ENCODE peak calls at places on chromosomes 7 and 10, in four cellular contexts. S, Z, L and A are unnamed samples.

GRCh38 chr10:35564276-35564982 is 40.7 kb upstream of the GJD4 start:
- DNase-seq in Z (no peak), S (peak; percentile 26), L (no peak), A (no peak)

GRCh38 chr7:107615910-107616680 is 36.0 kb downstream of the BCAP29 start:
- DNase-seq in Z (no peak), L (no peak), S (no peak), A (no peak)

GRCh38 chr7:29748286-29749099 is 57.8 kb upstream of the WIPF3 start:
- DNase-seq in Z (no peak), L (no peak), S (no peak), A (no peak)

GRCh38 chr10:119025776-119026175 is 3.7 kb upstream of the NANOS1 start:
- DNase-seq in S (no peak), L (peak; percentile 76), Z (no peak), A (no peak)

GRCh38 chr7:112452102-112452888 is 2.0 kb downstream of the IFRD1 start:
- DNase-seq in L (peak; percentile 28), Z (peak; percentile 33), S (peak; percentile 54), A (peak; percentile 35)

GRCh38 chr7:44244282-44244681 is 43.5 kb downstream of the YKT6 start:
- DNase-seq in Z (peak; percentile 17), S (no peak), L (no peak), A (no peak)

GRCh38 chr7:38629621-38630020 is 1.6 kb downstream of the AMPH start:
- DNase-seq in S (no peak), Z (no peak), L (no peak), A (no peak)

GRCh38 chr7:3095046-3095445 is 51.4 kb upstream of the CARD11 start:
- DNase-seq in Z (no peak), L (no peak), S (peak; percentile 30), A (no peak)

DNA sequence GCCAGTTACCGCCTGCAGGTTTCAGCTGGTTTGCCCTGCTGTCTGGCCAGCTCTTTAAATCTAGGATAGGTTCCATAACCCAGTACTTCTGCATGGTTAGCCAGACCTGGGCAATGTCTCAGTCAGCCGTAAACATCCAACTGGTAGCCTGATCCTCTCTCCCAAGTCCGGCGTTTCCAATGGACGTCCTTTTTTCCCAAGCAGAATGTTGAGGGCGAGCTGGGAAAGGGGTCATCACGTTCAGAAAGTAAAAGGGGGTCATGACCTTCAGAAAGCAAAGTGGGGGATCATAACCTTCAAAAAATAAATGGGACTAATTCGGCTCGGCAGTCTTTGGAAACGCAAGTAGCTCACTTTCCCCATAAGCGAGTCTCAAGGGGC is 430 bp downstream of the PON3 start:
- DNase-seq in L (no peak), Z (no peak), S (no peak), A (no peak)
- H3K4me3 ChIP-seq in L (peak overlapping the region; percentile 59), Z (no peak overlapping the region), S (no peak overlapping the region), A (peak overlapping the region; percentile 52)

GRCh38 chr10:31468536-31468859 is 149.5 kb downstream of the ZEB1 start:
- DNase-seq in Z (no peak), L (no peak), S (no peak), A (no peak)
- H3K36me3 ChIP-seq in Z (peaks cover 49% of the 10 kb centered on the region), L (peaks cover 20% of the 10 kb centered on the region), S (no peaks in the 10 kb centered on the region), A (no peaks in the 10 kb centered on the region)

GRCh38 chr10:25651534-25651933 is 282.5 kb upstream of the MYO3A start:
- DNase-seq in S (no peak), L (no peak), Z (no peak), A (no peak)
- H3K4me3 ChIP-seq in S (no peak overlapping the region), L (no peak overlapping the region), Z (no peak overlapping the region), A (no peak overlapping the region)

GRCh38 chr10:69389827-69390490 is 26.8 kb downstream of the TACR2 start:
- DNase-seq in L (peak; percentile 56), Z (no peak), S (no peak), A (no peak)
- H3K36me3 ChIP-seq in L (peaks cover 99% of the 10 kb centered on the region), Z (peaks cover 42% of the 10 kb centered on the region), S (peaks cover 63% of the 10 kb centered on the region), A (no peaks in the 10 kb centered on the region)

DNA sequence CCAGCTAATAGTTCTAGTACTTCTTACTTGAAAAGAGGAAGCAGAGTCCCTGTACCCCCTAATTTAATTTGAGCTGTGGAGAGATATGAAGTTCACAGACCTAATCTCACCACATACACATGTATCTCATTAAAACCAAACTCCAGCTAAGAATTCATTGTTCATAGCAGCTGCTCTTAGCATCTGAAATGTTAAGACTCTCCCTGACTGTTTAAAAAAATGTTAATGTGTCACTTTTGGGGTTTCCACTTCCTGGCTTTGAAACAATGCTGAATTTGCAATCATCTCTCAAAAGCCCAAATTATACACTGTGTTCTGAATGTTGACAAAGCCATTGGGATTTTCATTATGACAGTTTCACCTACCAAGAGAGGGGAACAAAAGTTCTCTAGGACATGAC is 16.1 kb upstream of the MRC1 start:
- DNase-seq in L (no peak), S (no peak), Z (no peak), A (no peak)
- H3K4me3 ChIP-seq in L (no peak overlapping the region), S (no peak overlapping the region), Z (no peak overlapping the region), A (no peak overlapping the region)

GRCh38 chr7:47293884-47294568 is 287.9 kb downstream of the TNS3 start:
- DNase-seq in S (peak; percentile 23), L (no peak), Z (no peak), A (peak; percentile 33)
- H3K36me3 ChIP-seq in S (peaks cover 53% of the 10 kb centered on the region), L (peaks cover 88% of the 10 kb centered on the region), Z (peaks cover 39% of the 10 kb centered on the region), A (no peaks in the 10 kb centered on the region)

DNA sequence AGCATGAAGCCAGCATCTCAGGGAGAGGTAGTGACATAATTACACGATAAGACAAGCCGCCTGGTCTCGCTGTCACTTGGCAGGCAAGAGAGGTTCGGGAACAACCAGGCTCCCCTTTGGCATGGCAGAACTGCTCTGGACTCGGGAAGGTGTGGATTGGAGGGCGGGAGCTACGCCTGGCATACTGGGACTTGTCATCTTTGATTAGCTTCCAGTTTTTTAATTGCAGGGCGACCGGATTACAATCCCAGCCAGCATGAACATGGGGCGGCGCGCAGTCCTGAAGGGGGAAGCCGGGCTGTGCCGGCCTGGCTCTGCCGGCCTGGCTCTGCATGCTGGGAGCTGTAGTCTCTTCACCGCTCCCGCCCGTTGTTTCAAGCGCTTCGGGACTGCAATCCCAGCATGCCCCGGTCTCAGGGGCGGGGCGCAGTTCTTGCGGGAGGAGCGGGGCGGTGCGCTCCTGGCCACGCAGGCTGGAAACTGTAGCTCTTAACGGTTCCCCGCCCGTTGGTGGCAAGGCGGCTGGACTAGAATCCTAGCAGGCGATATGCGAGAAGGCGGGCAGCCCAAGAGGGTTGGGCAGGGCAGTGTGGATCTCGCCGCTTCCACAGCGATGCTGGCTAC is 45.5 kb upstream of the ZNF716 start:
- DNase-seq in L (no peak), Z (no peak), S (peak; percentile 37), A (no peak)
- H3K4me3 ChIP-seq in L (peak overlapping the region; percentile 15), Z (peak overlapping the region; percentile 41), S (no peak overlapping the region), A (no peak overlapping the region)

DNA sequence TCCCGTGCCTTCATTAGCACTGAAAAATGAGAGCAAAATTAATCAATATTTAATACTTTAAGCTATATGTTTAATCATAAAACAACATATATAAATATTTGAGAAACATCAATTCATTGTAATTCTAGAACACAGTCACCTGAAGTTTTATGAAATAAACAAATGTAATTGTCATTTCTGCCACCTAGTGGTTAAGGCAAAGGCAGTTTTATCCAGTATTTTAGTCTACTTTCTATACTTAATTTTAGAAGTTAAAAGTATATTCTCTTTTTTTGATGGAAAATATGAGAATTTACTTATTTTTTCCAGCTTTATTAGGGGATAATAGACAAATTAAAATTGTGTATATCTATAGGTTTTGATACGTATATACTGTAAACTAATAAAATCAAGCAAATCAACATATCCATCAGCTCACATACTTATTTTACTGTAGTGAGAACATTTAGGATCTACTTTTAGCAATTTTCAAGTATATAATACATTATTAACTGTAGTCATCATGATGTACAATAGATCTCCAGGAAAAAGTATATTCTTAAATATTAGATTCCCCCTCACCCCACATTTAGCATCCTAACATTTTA is 16.9 kb downstream of the PCGF6 start:
- DNase-seq in L (no peak), Z (no peak), S (no peak), A (no peak)
- H3K36me3 ChIP-seq in L (peaks cover 81% of the 10 kb centered on the region), Z (peaks cover 85% of the 10 kb centered on the region), S (peaks cover 36% of the 10 kb centered on the region), A (peaks cover 8% of the 10 kb centered on the region)

GRCh38 chr7:50791921-50792341 is 9.2 kb upstream of the GRB10 start:
- DNase-seq in S (no peak), L (no peak), Z (no peak), A (no peak)
- H3K4me3 ChIP-seq in S (no peak overlapping the region), L (peak overlapping the region; percentile 66), Z (peak overlapping the region; percentile 87), A (peak overlapping the region; percentile 39)

GRCh38 chr10:96152437-96152836 is 22.3 kb downstream of the ZNF518A start:
- DNase-seq in S (no peak), Z (no peak), L (no peak), A (no peak)

DNA sequence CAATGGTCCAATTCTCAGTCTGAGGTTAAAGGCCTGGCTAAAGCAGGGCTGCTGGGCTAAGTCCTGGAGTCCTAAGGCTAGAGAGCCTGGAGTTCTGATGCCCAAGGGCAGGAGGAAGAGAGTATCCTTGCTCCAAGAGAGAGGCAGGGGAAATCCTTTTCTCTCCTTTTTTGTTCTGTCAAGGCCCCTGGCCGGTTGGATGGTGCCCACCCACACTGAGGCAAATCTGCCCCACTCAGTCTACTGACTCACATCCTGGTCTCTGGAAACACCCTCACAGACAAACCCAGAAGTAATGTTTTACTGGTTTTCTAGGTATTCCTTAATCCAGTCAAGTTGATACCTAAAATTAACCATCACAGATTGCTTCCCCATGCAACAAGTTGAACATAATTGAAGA is 23.0 kb downstream of the ZNF518A start:
- DNase-seq in S (no peak), L (no peak), Z (no peak), A (no peak)
- H3K36me3 ChIP-seq in S (peaks cover 44% of the 10 kb centered on the region), L (peaks cover 89% of the 10 kb centered on the region), Z (peaks cover 84% of the 10 kb centered on the region), A (peaks cover 5% of the 10 kb centered on the region)